ENCODE peak calls at places on chromosomes 11 and 22, in ten cellular contexts. One of them, this sample, is unnamed.

GRCh38 chr11:67638535-67639437 is 777 bp downstream of the TBX10 start:
- DNase-seq in adipocyte: no peak
- DNase-seq in SJSA1: no peak
- DNase-seq in upper lobe of right lung: peak; percentile 48
- DNase-seq in stomach: no peak
- DNase-seq in cardiac muscle cell: no peak
- DNase-seq in PC-9: no peak
- DNase-seq in right lobe of liver: no peak
- DNase-seq in PC-3: no peak
- DNase-seq in CD8-positive, alpha-beta T cell: no peak
- DNase-seq in this sample: no peak

GRCh38 chr11:77101043-77101537 is 1.6 kb upstream of the OMP start:
- DNase-seq in SJSA1: no peak
- DNase-seq in PC-9: no peak
- DNase-seq in adipocyte: peak; percentile 37
- DNase-seq in upper lobe of right lung: peak; percentile 7
- DNase-seq in right lobe of liver: no peak
- DNase-seq in PC-3: peak; percentile 68
- DNase-seq in CD8-positive, alpha-beta T cell: no peak
- DNase-seq in stomach: no peak
- DNase-seq in cardiac muscle cell: peak; percentile 47
- DNase-seq in this sample: no peak

GRCh38 chr11:69541001-69541285 is 59.5 kb downstream of the LINC01488 start:
- DNase-seq in PC-3: no peak
- DNase-seq in stomach: no peak
- DNase-seq in right lobe of liver: no peak
- DNase-seq in PC-9: no peak
- DNase-seq in cardiac muscle cell: no peak
- DNase-seq in upper lobe of right lung: no peak
- DNase-seq in adipocyte: no peak
- DNase-seq in CD8-positive, alpha-beta T cell: no peak
- DNase-seq in SJSA1: no peak
- DNase-seq in this sample: no peak

GRCh38 chr11:32913445-32913844 is 20.8 kb downstream of the QSER1 start:
- DNase-seq in SJSA1: no peak
- DNase-seq in adipocyte: no peak
- DNase-seq in PC-9: no peak
- DNase-seq in cardiac muscle cell: no peak
- DNase-seq in PC-3: no peak
- DNase-seq in stomach: no peak
- DNase-seq in right lobe of liver: no peak
- DNase-seq in upper lobe of right lung: no peak
- DNase-seq in CD8-positive, alpha-beta T cell: no peak
- DNase-seq in this sample: no peak

GRCh38 chr11:45879803-45880685 is 5.4 kb upstream of the MAPK8IP1 start:
- DNase-seq in right lobe of liver: no peak
- DNase-seq in CD8-positive, alpha-beta T cell: no peak
- DNase-seq in upper lobe of right lung: no peak
- DNase-seq in SJSA1: no peak
- DNase-seq in PC-3: peak; percentile 82
- DNase-seq in adipocyte: no peak
- DNase-seq in cardiac muscle cell: no peak
- DNase-seq in stomach: no peak
- DNase-seq in PC-9: no peak
- DNase-seq in this sample: no peak

GRCh38 chr22:22988785-22989184 is 81.5 kb upstream of the GNAZ start:
- DNase-seq in CD8-positive, alpha-beta T cell: no peak
- DNase-seq in stomach: no peak
- DNase-seq in right lobe of liver: no peak
- DNase-seq in upper lobe of right lung: no peak
- DNase-seq in adipocyte: no peak
- DNase-seq in SJSA1: no peak
- DNase-seq in PC-9: no peak
- DNase-seq in cardiac muscle cell: no peak
- DNase-seq in PC-3: no peak
- DNase-seq in this sample: no peak

GRCh38 chr11:15918674-15919073 is 437.7 kb downstream of the SOX6 start:
- DNase-seq in right lobe of liver: no peak
- DNase-seq in SJSA1: no peak
- DNase-seq in PC-3: no peak
- DNase-seq in cardiac muscle cell: no peak
- DNase-seq in upper lobe of right lung: peak; percentile 7
- DNase-seq in PC-9: no peak
- DNase-seq in stomach: no peak
- DNase-seq in CD8-positive, alpha-beta T cell: no peak
- DNase-seq in adipocyte: no peak
- DNase-seq in this sample: no peak

GRCh38 chr11:116224154-116224888 is 548.5 kb downstream of the BUD13 start:
- DNase-seq in cardiac muscle cell: peak; percentile 48
- DNase-seq in right lobe of liver: no peak
- DNase-seq in PC-9: peak; percentile 11
- DNase-seq in upper lobe of right lung: no peak
- DNase-seq in adipocyte: peak; percentile 55
- DNase-seq in CD8-positive, alpha-beta T cell: peak; percentile 44
- DNase-seq in stomach: peak; percentile 58
- DNase-seq in SJSA1: peak; percentile 2
- DNase-seq in PC-3: peak; percentile 51
- DNase-seq in this sample: no peak

GRCh38 chr11:12735262-12735661 is 61.0 kb downstream of the TEAD1 start:
- DNase-seq in SJSA1: no peak
- DNase-seq in stomach: no peak
- DNase-seq in adipocyte: no peak
- DNase-seq in cardiac muscle cell: no peak
- DNase-seq in upper lobe of right lung: no peak
- DNase-seq in CD8-positive, alpha-beta T cell: no peak
- DNase-seq in right lobe of liver: no peak
- DNase-seq in PC-3: no peak
- DNase-seq in PC-9: no peak
- DNase-seq in this sample: no peak

GRCh38 chr11:115576606-115577005 is 72.4 kb upstream of the CADM1 start:
- DNase-seq in CD8-positive, alpha-beta T cell: no peak
- DNase-seq in stomach: no peak
- DNase-seq in right lobe of liver: no peak
- DNase-seq in PC-3: no peak
- DNase-seq in adipocyte: no peak
- DNase-seq in cardiac muscle cell: no peak
- DNase-seq in PC-9: no peak
- DNase-seq in upper lobe of right lung: no peak
- DNase-seq in SJSA1: no peak
- DNase-seq in this sample: no peak

GRCh38 chr11:111565111-111565720 is 24.7 kb downstream of the LAYN start:
- DNase-seq in SJSA1: peak; percentile 61
- DNase-seq in CD8-positive, alpha-beta T cell: peak; percentile 63
- DNase-seq in right lobe of liver: no peak
- DNase-seq in stomach: peak; percentile 76
- DNase-seq in PC-3: peak; percentile 94
- DNase-seq in upper lobe of right lung: no peak
- DNase-seq in PC-9: peak; percentile 60
- DNase-seq in adipocyte: peak; percentile 93
- DNase-seq in cardiac muscle cell: peak; percentile 84
- DNase-seq in this sample: peak; percentile 57

GRCh38 chr22:33806191-33806590 is 114.1 kb downstream of the LARGE1 start:
- DNase-seq in PC-3: no peak
- DNase-seq in CD8-positive, alpha-beta T cell: no peak
- DNase-seq in adipocyte: peak; percentile 22
- DNase-seq in right lobe of liver: peak; percentile 61
- DNase-seq in stomach: no peak
- DNase-seq in upper lobe of right lung: no peak
- DNase-seq in PC-9: no peak
- DNase-seq in cardiac muscle cell: no peak
- DNase-seq in SJSA1: no peak
- DNase-seq in this sample: no peak

DNA sequence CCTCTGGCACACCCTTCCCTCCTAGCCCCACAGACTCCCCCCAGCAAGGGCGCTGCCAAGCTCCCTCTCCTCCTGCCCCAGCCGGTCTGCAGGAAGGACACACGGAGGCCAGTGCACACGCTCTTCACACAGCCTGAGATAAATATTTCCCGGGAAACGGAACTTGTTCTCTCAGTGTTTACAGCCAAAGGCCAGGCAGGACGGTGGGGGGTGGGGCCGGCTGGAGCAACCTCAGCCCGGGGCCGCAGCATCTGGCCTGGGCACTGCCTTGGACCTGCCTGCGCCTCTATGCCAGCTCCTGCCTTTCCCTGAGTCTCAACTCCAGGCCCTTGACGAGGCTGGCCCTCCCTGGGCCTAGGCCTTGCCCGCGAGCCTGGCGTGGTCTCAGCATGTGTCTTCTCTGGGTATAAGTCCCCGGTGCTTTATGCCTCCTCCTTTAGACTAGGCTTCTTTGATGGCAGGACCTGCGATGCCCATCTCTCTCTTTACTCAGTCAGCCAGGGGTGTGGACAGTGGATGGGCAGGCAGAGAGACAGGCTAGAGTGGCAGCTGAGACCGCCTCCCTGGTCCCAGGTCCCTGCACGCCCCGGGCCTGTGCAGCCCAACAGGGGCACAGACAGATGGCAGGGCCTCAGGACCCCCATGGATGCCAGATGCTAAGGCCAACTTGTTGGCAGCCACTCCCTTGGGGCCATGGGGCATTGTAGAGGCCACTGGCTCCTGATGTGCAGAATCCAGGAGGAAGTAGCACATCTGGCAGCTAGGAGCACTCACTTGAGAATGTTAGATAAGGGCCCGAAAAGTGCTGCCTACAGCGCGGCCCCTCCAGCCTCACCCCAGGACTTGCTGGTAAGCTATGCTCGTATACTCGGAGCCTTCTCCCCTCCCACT is 48.2 kb downstream of the PDE2A start:
- DNase-seq in SJSA1: no peak
- DNase-seq in PC-9: no peak
- DNase-seq in adipocyte: no peak
- DNase-seq in right lobe of liver: peak; percentile 86
- DNase-seq in cardiac muscle cell: peak; percentile 66
- DNase-seq in CD8-positive, alpha-beta T cell: no peak
- DNase-seq in upper lobe of right lung: peak; percentile 72
- DNase-seq in stomach: peak; percentile 68
- DNase-seq in PC-3: no peak
- DNase-seq in this sample: no peak
- H3K4me1 ChIP-seq in SJSA1: no peaks in the 10 kb centered on the region
- H3K4me1 ChIP-seq in PC-9: no peaks in the 10 kb centered on the region
- H3K4me1 ChIP-seq in adipocyte: no peaks in the 10 kb centered on the region
- H3K4me1 ChIP-seq in right lobe of liver: peaks cover 18% of the 10 kb centered on the region
- H3K4me1 ChIP-seq in cardiac muscle cell: peaks cover 13% of the 10 kb centered on the region
- H3K4me1 ChIP-seq in CD8-positive, alpha-beta T cell: peaks cover under 1% of the 10 kb centered on the region
- H3K4me1 ChIP-seq in upper lobe of right lung: peaks cover 24% of the 10 kb centered on the region
- H3K4me1 ChIP-seq in stomach: peaks cover 28% of the 10 kb centered on the region
- H3K4me1 ChIP-seq in PC-3: no peaks in the 10 kb centered on the region
- H3K4me1 ChIP-seq in this sample: peaks cover 8% of the 10 kb centered on the region

DNA sequence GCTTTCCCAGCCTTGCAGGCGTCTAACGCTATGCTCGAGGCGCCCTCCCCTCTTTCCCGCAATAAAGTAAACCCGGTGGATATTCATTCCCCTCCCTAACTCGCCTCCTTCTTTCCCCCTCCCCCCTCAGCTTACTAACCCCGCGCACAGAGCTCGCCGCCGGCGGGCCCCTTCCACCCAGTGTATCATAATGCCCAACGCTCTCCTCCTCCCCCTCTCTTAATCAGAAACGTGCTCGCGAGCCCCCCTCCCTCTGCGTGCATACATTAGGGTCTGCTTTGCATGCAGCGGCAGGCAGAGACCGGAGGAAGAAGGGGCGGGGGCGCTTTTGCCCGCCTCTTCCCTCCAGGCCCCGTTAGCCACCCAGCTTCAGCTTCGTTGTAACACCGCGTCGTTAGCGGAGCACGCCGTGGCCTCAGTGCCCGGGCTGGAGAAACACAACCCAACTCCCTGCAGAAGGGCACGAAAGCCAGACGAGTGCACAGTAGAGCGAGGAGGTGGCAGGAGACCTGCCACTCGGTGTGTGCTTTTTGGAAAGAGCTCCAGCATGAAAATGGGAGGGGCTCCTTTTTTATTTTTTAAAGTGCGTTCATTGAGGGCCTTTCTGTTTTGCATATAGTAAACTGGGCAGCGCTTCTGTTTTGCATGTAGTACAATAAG is 929 bp upstream of the KMT2A start:
- DNase-seq in cardiac muscle cell: peak; percentile 54
- DNase-seq in adipocyte: peak; percentile 70
- DNase-seq in SJSA1: peak; percentile 23
- DNase-seq in PC-9: peak; percentile 58
- DNase-seq in upper lobe of right lung: peak; percentile 75
- DNase-seq in right lobe of liver: peak; percentile 69
- DNase-seq in CD8-positive, alpha-beta T cell: peak; percentile 70
- DNase-seq in stomach: peak; percentile 53
- DNase-seq in PC-3: peak; percentile 54
- DNase-seq in this sample: no peak
- H3K4me1 ChIP-seq in cardiac muscle cell: peaks cover 19% of the 10 kb centered on the region
- H3K4me1 ChIP-seq in adipocyte: peaks cover 25% of the 10 kb centered on the region
- H3K4me1 ChIP-seq in SJSA1: peaks cover 8% of the 10 kb centered on the region
- H3K4me1 ChIP-seq in PC-9: peaks cover 38% of the 10 kb centered on the region
- H3K4me1 ChIP-seq in upper lobe of right lung: peaks cover 26% of the 10 kb centered on the region
- H3K4me1 ChIP-seq in right lobe of liver: peaks cover 29% of the 10 kb centered on the region
- H3K4me1 ChIP-seq in CD8-positive, alpha-beta T cell: peaks cover 23% of the 10 kb centered on the region
- H3K4me1 ChIP-seq in stomach: peaks cover 22% of the 10 kb centered on the region
- H3K4me1 ChIP-seq in PC-3: peaks cover 30% of the 10 kb centered on the region
- H3K4me1 ChIP-seq in this sample: peaks cover 24% of the 10 kb centered on the region

GRCh38 chr11:65417702-65418430 is 4.7 kb upstream of the NEAT1 start:
- DNase-seq in SJSA1: no peak
- DNase-seq in CD8-positive, alpha-beta T cell: peak; percentile 50
- DNase-seq in right lobe of liver: peak; percentile 74
- DNase-seq in PC-9: peak; percentile 17
- DNase-seq in adipocyte: peak; percentile 21
- DNase-seq in cardiac muscle cell: peak; percentile 67
- DNase-seq in upper lobe of right lung: peak; percentile 84
- DNase-seq in PC-3: peak; percentile 9
- DNase-seq in stomach: peak; percentile 50
- DNase-seq in this sample: peak; percentile 42
- H3K4me1 ChIP-seq in SJSA1: peaks cover 69% of the 10 kb centered on the region
- H3K4me1 ChIP-seq in CD8-positive, alpha-beta T cell: peaks cover 58% of the 10 kb centered on the region
- H3K4me1 ChIP-seq in right lobe of liver: peaks cover 44% of the 10 kb centered on the region
- H3K4me1 ChIP-seq in PC-9: peaks cover 57% of the 10 kb centered on the region
- H3K4me1 ChIP-seq in adipocyte: peaks cover 57% of the 10 kb centered on the region
- H3K4me1 ChIP-seq in cardiac muscle cell: peaks cover 54% of the 10 kb centered on the region
- H3K4me1 ChIP-seq in upper lobe of right lung: peaks cover 47% of the 10 kb centered on the region
- H3K4me1 ChIP-seq in PC-3: peaks cover 53% of the 10 kb centered on the region
- H3K4me1 ChIP-seq in stomach: peaks cover 57% of the 10 kb centered on the region
- H3K4me1 ChIP-seq in this sample: peaks cover 57% of the 10 kb centered on the region

DNA sequence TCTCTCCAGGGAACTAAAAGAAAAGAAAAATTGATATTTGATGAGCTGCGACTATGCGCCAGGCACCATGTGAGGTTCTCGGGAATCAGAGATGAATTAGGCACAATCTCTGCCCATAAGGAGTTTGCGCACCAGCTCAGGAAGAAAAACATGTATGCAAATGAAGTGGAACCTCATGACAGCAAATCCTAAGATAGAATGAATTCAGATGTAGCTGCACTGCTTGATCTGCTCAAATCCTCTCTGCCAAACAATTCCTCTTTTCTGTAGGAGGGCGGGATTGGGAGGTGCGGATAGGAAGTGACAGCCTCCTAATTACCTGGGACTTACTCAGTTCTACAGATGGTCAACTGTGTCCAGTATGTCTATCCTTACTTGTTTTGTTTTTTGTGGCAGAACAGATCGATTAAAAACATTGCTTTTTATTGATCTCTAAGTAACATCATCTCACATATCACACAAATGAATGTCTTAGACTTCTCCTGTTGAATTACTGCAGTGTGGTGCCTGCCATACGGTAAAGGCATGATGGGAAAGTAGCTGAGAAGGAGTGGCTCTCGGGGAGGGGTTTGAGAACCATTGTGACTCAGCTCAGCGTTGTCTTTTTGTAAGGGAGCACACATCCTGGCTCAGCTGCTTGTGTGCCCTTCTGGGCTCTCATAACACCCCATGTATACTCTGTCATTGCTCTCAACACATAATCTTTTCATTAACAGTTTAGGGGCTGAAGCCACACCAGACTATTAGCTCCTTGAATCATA is 14.0 kb downstream of the CRTAM start:
- DNase-seq in SJSA1: no peak
- DNase-seq in right lobe of liver: no peak
- DNase-seq in upper lobe of right lung: no peak
- DNase-seq in PC-9: no peak
- DNase-seq in PC-3: peak; percentile 43
- DNase-seq in adipocyte: no peak
- DNase-seq in cardiac muscle cell: peak; percentile 8
- DNase-seq in stomach: no peak
- DNase-seq in CD8-positive, alpha-beta T cell: peak; percentile 48
- DNase-seq in this sample: no peak
- H3K4me1 ChIP-seq in SJSA1: peaks cover 16% of the 10 kb centered on the region
- H3K4me1 ChIP-seq in right lobe of liver: no peaks in the 10 kb centered on the region
- H3K4me1 ChIP-seq in upper lobe of right lung: no peaks in the 10 kb centered on the region
- H3K4me1 ChIP-seq in PC-9: peaks cover 44% of the 10 kb centered on the region
- H3K4me1 ChIP-seq in PC-3: peaks cover 31% of the 10 kb centered on the region
- H3K4me1 ChIP-seq in adipocyte: peaks cover 32% of the 10 kb centered on the region
- H3K4me1 ChIP-seq in cardiac muscle cell: no peaks in the 10 kb centered on the region
- H3K4me1 ChIP-seq in stomach: no peaks in the 10 kb centered on the region
- H3K4me1 ChIP-seq in CD8-positive, alpha-beta T cell: peaks cover 73% of the 10 kb centered on the region
- H3K4me1 ChIP-seq in this sample: peaks cover 25% of the 10 kb centered on the region

This sample was measured in CD4-positive, alpha-beta memory T cell.